ENCODE peak calls at places on chromosome 9, in five cellular contexts. Y is lower lobe of right lung, C is H1, G is AG10803, T is AG04450. Z is an unnamed sample.

GRCh38 chr9:123487944-123488343 is 131.9 kb downstream of the CRB2 start:
- DNase-seq in G (no peak), T (no peak), C (no peak), Y (no peak), Z (no peak)

GRCh38 chr9:108652851-108653250 is 202.9 kb downstream of the ACTL7B start:
- DNase-seq in Y (no peak), T (no peak), C (no peak), G (no peak), Z (no peak)

GRCh38 chr9:138014570-138014958 is 137.0 kb downstream of the CACNA1B start:
- DNase-seq in T (no peak), G (no peak), Y (no peak), C (no peak), Z (no peak)

GRCh38 chr9:131755541-131756198 is 15.8 kb upstream of the RAPGEF1 start:
- DNase-seq in Y (peak), G (peak), T (no peak), C (peak), Z (peak)

GRCh38 chr9:121949364-121949763 is 143.7 kb downstream of the TTLL11 start:
- DNase-seq in C (no peak), Y (no peak), T (no peak), G (no peak), Z (no peak)

GRCh38 chr9:31321256-31321655 is 1063.2 kb upstream of the ACO1 start:
- DNase-seq in G (no peak), Y (no peak), T (no peak), C (no peak), Z (no peak)

GRCh38 chr9:114452219-114453169 is 52.8 kb downstream of the WHRN start:
- DNase-seq in G (no peak), C (no peak), T (no peak), Y (no peak), Z (peak)

GRCh38 chr9:130197888-130198287 is 25.7 kb downstream of the NCS1 start:
- DNase-seq in G (no peak), C (no peak), Y (no peak), T (no peak), Z (no peak)

GRCh38 chr9:136309101-136309801 is 5.4 kb upstream of the CCDC187 start:
- DNase-seq in Y (no peak), T (no peak), G (no peak), C (no peak), Z (peak)

DNA sequence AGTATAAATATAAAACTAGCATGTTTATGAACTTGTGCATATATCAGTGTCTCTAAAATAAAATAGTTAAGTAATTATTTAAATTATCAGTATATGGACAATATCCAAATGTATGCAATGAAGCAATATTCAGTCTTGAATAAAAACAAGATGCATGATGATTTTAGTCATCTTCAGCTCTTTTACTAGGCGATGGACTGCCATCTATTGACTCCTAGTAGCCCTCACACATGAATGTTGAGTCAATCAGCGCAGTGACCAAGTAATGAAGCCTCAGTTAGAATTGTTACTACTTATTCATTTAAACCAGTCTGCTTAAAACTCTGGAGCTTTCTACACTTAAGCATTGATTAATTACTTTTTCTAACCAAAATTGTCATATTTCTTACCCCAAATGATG is 92.9 kb upstream of the GRHPR start:
- DNase-seq in C (no peak), G (peak), Y (no peak), T (no peak), Z (no peak)
- TF ChIP-seq CTCF in C (no peak), G (peak), Y (no peak), T (peak), Z (peak)

GRCh38 chr9:75903785-75904360 is 13.4 kb downstream of the PCSK5 start:
- DNase-seq in C (no peak), Y (no peak), T (no peak), G (no peak), Z (no peak)
- H3K4me3 ChIP-seq in C (no peak), Y (no peak), T (no peak), G (no peak), Z (no peak)

GRCh38 chr9:124657526-124657925 is 113.6 kb downstream of the NR6A1 start:
- DNase-seq in C (no peak), Y (no peak), G (no peak), T (no peak), Z (no peak)
- TF ChIP-seq CTCF in C (no peak), Y (no peak), G (no peak), T (no peak), Z (no peak)

GRCh38 chr9:96854877-96855273 is 561 bp upstream of the ZNF782 start:
- DNase-seq in Y (no peak), C (no peak), T (no peak), G (no peak), Z (no peak)
- H3K4me3 ChIP-seq in Y (peak), C (peak), T (peak), G (peak), Z (peak)

GRCh38 chr9:36204906-36205547 is 14.3 kb downstream of the CLTA start:
- DNase-seq in T (no peak), G (no peak), C (no peak), Y (no peak), Z (no peak)
- TF ChIP-seq CTCF in T (peak), G (peak), C (peak), Y (no peak), Z (no peak)

GRCh38 chr9:76665458-76665857 is 98.8 kb upstream of the PCA3 start:
- DNase-seq in G (no peak), C (no peak), T (no peak), Y (no peak), Z (no peak)

GRCh38 chr9:76664120-76664519 is 100.1 kb upstream of the PCA3 start:
- DNase-seq in C (no peak), T (no peak), Y (no peak), G (no peak), Z (no peak)

GRCh38 chr9:76662476-76663281 is 101.6 kb upstream of the PCA3 start:
- DNase-seq in C (no peak), T (no peak), Y (no peak), G (no peak), Z (no peak)

DNA sequence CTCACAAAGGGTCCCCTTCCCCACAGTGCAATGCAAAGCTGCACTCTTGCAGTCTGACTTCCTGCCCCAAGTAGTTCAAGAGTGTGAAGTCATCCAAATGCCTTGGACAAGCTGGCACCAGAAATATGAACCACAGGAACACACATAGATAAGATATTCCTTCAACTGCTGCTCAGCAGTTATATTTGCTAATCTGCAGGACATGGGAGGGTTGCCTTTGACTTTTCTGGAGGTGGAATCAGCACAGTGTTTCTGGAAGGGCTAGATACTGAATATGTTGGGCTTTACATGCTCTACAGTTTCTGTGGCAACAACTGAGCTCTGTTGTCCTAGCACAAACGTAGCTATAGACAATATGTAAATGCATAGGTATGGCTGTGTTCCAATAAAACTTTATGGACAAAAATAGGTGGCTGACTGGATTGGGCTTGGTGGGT is 96.7 kb upstream of the PCA3 start:
- DNase-seq in C (no peak), T (no peak), Y (no peak), G (peak), Z (no peak)
- H3K4me3 ChIP-seq in C (no peak), T (no peak), Y (no peak), G (no peak), Z (no peak)

Z was measured in GM06990.